ENCODE peak calls at places on chromosomes 3 and 15, in nine cellular contexts. U is body of pancreas, Q is fibroblast of pulmonary artery, D is stomach, F is ovary, S is kidney epithelial cell, X is GM13976, R is GM12878, N is endothelial cell. L is an unnamed sample.
A peak's percentile ranks its signal among the peaks of the same experiment; 100 is the strongest.

GRCh38 chr15:32851619-32852416 is 134.0 kb downstream of the GREM1 start:
- DNase-seq in U (no peak), Q (peak; percentile 98), D (no peak), F (no peak), S (no peak), X (no peak), R (no peak), N (no peak), L (no peak)

GRCh38 chr3:172629470-172629869 is 81.4 kb downstream of the NCEH1 start:
- DNase-seq in U (no peak), Q (peak; percentile 39), D (no peak), F (no peak), S (no peak), X (no peak), R (no peak), N (no peak), L (no peak)

GRCh38 chr15:80233511-80234080 is 18.4 kb downstream of the CTXND1 start:
- DNase-seq in U (no peak), Q (no peak), D (no peak), F (no peak), S (no peak), X (no peak), R (no peak), N (no peak), L (no peak)

GRCh38 chr3:124467980-124468902 is 262.0 kb upstream of the UMPS start:
- DNase-seq in U (peak; percentile 31), Q (peak; percentile 48), D (peak; percentile 48), F (no peak), S (no peak), X (peak; percentile 62), R (no peak), N (peak; percentile 75), L (no peak)

GRCh38 chr3:103195201-103195600 is 760.4 kb downstream of the ZPLD1 start:
- DNase-seq in U (no peak), Q (no peak), D (no peak), F (no peak), S (no peak), X (no peak), R (no peak), N (no peak), L (no peak)

GRCh38 chr3:121757087-121757811 is 7.7 kb upstream of the GOLGB1 start:
- DNase-seq in U (no peak), Q (peak; percentile 81), D (no peak), F (no peak), S (no peak), X (no peak), R (no peak), N (no peak), L (no peak)

GRCh38 chr15:81894069-81894468 is 151.7 kb downstream of the MEX3B start:
- DNase-seq in U (no peak), Q (no peak), D (no peak), F (no peak), S (no peak), X (no peak), R (no peak), N (no peak), L (no peak)

GRCh38 chr3:55718475-55718874 is 231.4 kb upstream of the WNT5A start:
- DNase-seq in U (peak; percentile 3), Q (peak; percentile 11), D (no peak), F (peak; percentile 29), S (no peak), X (no peak), R (no peak), N (no peak), L (no peak)

DNA sequence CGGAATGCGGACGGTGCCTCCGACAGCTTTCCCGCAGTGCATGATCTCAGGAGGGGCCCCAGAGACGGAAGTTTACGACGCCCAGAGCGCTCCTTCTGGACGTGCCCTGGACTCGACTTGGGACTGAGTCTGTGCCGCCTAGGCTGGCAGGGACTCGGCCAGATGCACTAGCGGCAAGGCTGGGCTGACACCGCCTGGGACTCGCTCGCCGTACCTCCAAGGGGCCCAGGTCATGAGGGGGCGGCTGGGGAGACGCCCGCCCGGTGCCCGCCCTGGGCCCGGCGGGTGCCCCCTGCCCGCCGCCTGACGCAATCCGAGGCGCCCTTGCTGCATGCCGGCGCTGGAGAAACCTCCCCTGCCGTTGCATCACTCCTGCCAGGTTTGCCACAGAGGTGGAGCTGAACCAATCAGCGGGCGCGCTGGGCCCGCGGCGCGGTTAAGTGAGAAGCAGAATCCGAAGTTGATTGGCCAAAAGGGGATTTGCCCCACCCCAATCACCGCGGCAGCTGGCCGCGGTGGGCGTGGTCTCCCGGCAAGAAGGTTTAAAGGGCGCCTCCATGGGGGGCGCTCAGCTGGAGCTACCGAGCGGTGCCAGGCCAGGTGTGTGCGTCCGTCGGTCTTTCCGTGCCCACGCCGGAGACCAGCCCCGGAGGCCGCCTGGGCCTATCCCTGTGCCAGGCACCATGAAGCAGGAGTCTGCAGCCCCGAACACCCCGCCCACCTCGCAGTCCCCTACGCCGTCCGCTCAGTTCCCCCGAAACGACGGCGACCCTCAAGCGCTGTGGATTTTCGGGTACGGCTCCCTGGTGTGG is at the start of gene CHAC1:
- DNase-seq in U (peak; percentile 98), Q (peak; percentile 97), D (peak; percentile 98), F (peak; percentile 85), S (peak; percentile 89), X (peak; percentile 100), R (peak; percentile 81), N (peak; percentile 89), L (peak; percentile 76)
- TF ChIP-seq CTCF in U (no peak), Q (no peak), D (no peak), F (no peak), S (no peak), X (no peak), R (no peak), N (no peak), L (no peak)

GRCh38 chr3:10173095-10173925 is 8.6 kb downstream of the IRAK2 start:
- DNase-seq in U (no peak), Q (no peak), D (no peak), F (no peak), S (no peak), X (no peak), R (no peak), N (no peak), L (no peak)

GRCh38 chr3:10166213-10166604 is 1.5 kb downstream of the IRAK2 start:
- DNase-seq in U (no peak), Q (no peak), D (no peak), F (no peak), S (no peak), X (no peak), R (no peak), N (no peak), L (no peak)

GRCh38 chr3:10164546-10165393 is at the start of gene IRAK2:
- DNase-seq in U (peak; percentile 75), Q (peak; percentile 61), D (peak; percentile 78), F (peak; percentile 69), S (no peak), X (peak; percentile 90), R (no peak), N (peak; percentile 71), L (peak; percentile 61)

GRCh38 chr3:10170915-10171478 is 6.3 kb downstream of the IRAK2 start:
- DNase-seq in U (no peak), Q (no peak), D (no peak), F (no peak), S (no peak), X (no peak), R (no peak), N (no peak), L (no peak)

DNA sequence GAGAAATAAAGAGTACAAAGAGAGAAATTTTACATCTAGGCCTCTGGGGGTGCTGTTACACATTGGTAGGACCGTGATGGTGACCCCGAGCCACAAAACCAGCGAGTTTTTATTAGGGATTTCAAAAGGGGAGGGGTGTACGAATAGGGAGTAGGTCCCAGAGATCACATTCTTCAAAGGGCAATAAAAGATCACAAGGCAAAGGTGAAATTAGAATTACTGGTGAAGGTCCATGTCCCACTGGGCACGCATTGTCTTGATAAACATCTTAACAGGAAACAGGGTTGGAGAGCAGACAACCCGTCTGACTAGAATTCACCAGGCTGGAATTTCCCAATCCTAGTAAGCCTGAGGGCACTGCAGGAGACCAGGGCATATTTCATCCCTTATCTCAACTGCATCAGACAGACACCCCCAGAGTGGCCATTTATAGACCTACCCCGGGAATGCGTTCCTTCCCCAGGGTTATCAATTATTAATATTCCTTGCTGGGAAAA is 4.3 kb downstream of the IRAK2 start:
- DNase-seq in U (no peak), Q (no peak), D (no peak), F (no peak), S (no peak), X (no peak), R (no peak), N (no peak), L (no peak)
- TF ChIP-seq CTCF in U (no peak), Q (no peak), D (no peak), F (no peak), S (no peak), X (no peak), R (no peak), N (no peak), L (no peak)

GRCh38 chr15:97874139-97874538 is 86.4 kb upstream of the ARRDC4 start:
- DNase-seq in U (no peak), Q (no peak), D (no peak), F (no peak), S (no peak), X (no peak), R (no peak), N (no peak), L (no peak)

GRCh38 chr15:97875025-97875512 is 85.4 kb upstream of the ARRDC4 start:
- DNase-seq in U (no peak), Q (no peak), D (no peak), F (no peak), S (no peak), X (no peak), R (no peak), N (no peak), L (no peak)

GRCh38 chr15:97870771-97871170 is 89.7 kb upstream of the ARRDC4 start:
- DNase-seq in U (no peak), Q (no peak), D (no peak), F (no peak), S (no peak), X (no peak), R (no peak), N (no peak), L (no peak)

GRCh38 chr15:97881568-97881967 is 78.9 kb upstream of the ARRDC4 start:
- DNase-seq in U (no peak), Q (no peak), D (no peak), F (no peak), S (no peak), X (no peak), R (no peak), N (no peak), L (no peak)

DNA sequence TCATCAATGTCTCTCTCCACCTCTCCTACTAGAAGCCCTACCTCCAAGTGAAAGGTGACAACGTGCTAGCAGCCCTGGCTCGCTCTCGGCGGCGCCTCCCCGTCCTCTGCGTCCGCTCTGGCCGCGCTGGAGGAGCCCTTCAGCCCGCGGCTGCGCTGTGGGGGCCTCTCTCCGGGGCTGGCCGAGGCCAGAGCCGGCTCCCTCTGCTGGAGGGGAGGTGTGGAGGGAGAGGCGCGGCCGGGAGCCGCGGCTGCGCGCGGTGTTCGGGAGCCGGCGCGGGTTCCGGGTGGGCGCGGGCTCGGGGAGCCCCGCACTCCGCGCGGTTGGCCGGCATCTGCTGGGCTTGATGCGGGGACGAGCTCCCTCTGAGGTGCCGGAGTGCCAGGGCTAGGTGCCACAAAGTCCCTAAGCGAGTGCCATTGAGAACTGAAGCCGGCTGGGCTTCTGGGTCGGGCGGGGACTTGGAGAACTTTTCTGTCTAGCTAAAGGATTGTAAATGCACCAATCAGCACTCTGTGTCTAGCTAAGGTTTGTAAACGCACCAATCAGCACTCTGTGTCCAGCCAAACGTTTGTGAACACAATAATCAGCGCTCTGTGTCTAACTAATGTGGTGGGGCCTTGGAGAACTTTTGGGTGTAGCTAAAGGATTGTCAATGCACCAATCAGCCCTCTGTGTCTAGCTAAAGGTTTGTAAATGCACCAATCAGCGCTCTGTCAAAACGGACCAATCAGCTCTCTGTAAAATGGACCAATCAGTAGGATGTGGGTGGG is 84.8 kb upstream of the ARRDC4 start:
- DNase-seq in U (peak; percentile 39), Q (no peak), D (no peak), F (no peak), S (no peak), X (no peak), R (no peak), N (peak; percentile 33), L (no peak)
- TF ChIP-seq CTCF in U (peak; percentile 12), Q (no peak), D (no peak), F (no peak), S (no peak), X (no peak), R (no peak), N (no peak), L (no peak)

GRCh38 chr15:59528965-59529402 is 82.6 kb upstream of the GCNT3 start:
- DNase-seq in U (peak; percentile 90), Q (peak; percentile 89), D (peak; percentile 87), F (peak; percentile 73), S (peak; percentile 50), X (peak; percentile 64), R (no peak), N (peak; percentile 91), L (peak; percentile 93)
- TF ChIP-seq CTCF in U (peak; percentile 79), Q (peak; percentile 87), D (no peak), F (peak; percentile 63), S (peak; percentile 84), X (peak; percentile 66), R (peak; percentile 89), N (peak; percentile 79), L (peak; percentile 82)

L was measured in tibial nerve.